ENCODE peak calls at places on chromosome 15, in six cellular contexts. V, F, O, A, I and P are unnamed samples.

GRCh38 chr15:26970712-26971210 is at the start of gene GABRG3:
- DNase-seq in V (no peak), A (no peak), I (no peak), O (no peak), F (no peak), P (no peak)

GRCh38 chr15:32872606-32873291 is 154.9 kb downstream of the GREM1 start:
- DNase-seq in I (no peak), O (no peak), F (peak), A (peak), V (no peak), P (no peak)

GRCh38 chr15:76177491-76178040 is 117.8 kb downstream of the TMEM266 start:
- DNase-seq in A (peak), O (peak), F (no peak), I (no peak), V (peak), P (no peak)

GRCh38 chr15:67799801-67800205 is 25.5 kb upstream of the SKOR1 start:
- DNase-seq in V (no peak), O (no peak), A (no peak), F (no peak), I (no peak), P (no peak)

GRCh38 chr15:92801412-92801773 is 98.7 kb upstream of the CHD2 start:
- DNase-seq in I (no peak), O (no peak), F (peak), A (no peak), V (peak), P (no peak)

GRCh38 chr15:59244337-59244736 is 37.7 kb downstream of the LDHAL6B start:
- DNase-seq in F (no peak), V (no peak), I (no peak), O (no peak), A (no peak), P (no peak)

GRCh38 chr15:48547305-48547704 is 98.2 kb downstream of the FBN1 start:
- DNase-seq in A (no peak), O (no peak), I (no peak), V (no peak), F (no peak), P (no peak)

GRCh38 chr15:41561777-41562145 is 2.7 kb downstream of the TYRO3 start:
- DNase-seq in O (no peak), A (peak), V (no peak), F (peak), I (no peak), P (no peak)

GRCh38 chr15:29091666-29092065 is 178.0 kb downstream of the NSMCE3 start:
- DNase-seq in O (no peak), A (no peak), F (no peak), I (no peak), V (no peak), P (no peak)

GRCh38 chr15:29088666-29089065 is 181.0 kb downstream of the NSMCE3 start:
- DNase-seq in F (no peak), I (no peak), V (no peak), O (no peak), A (no peak), P (no peak)

GRCh38 chr15:29087521-29088285 is 181.9 kb downstream of the NSMCE3 start:
- DNase-seq in I (no peak), F (no peak), A (no peak), V (no peak), O (no peak), P (no peak)

GRCh38 chr15:29090617-29091466 is 178.8 kb downstream of the NSMCE3 start:
- DNase-seq in F (no peak), V (no peak), O (no peak), A (peak), I (no peak), P (no peak)

DNA sequence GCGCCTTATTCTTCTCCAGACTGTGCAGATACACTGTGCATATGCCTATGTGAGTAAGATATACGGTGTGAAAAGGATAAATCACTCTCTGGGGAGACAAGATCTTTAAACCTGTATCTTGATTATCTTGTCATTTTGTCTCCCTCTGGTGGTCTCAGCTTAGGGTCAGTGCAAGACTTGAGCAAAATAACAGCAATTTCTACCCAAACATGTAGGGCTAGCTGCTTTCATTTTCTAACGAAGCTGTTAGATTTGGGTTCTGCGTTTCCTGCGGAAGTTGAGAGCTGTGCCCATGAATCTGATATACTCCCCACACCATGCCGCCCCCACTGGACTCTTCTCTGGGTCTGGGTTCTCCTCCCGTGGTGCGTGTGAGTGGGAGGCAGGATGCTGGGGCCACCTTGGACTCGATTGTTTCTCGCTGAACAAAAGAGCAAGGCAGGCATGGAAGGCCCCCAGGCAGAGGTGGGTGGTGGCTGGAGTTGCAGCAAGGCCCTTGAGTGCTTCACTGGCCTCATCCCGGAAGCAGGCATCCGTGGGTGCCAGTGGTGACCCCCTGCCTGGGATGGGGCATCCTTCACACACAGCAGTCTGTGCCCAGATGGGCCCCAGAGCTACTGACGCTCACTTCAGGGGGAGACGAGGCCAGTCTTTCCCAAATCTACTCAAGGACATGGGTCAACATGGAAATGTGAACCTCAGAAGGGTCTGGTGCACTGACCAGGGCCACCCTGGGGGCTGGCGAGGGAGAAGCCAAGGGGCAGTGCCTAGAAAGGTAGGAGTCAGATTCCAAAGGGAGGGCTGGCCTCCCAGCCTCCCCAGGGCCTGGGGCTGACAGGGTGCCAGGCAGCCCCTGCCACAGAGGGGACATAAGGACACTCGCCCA is 179.6 kb downstream of the NSMCE3 start:
- DNase-seq in O (no peak), A (peak), I (no peak), F (no peak), V (no peak), P (no peak)
- TF ChIP-seq CTCF in O (no peak), A (peak), I (no peak), F (no peak), V (no peak), P (peak)

GRCh38 chr15:52780172-52780980 is 9.8 kb downstream of the ONECUT1 start:
- DNase-seq in F (peak), I (peak), A (peak), O (no peak), V (peak), P (no peak)
- TF ChIP-seq CTCF in F (peak), I (peak), A (peak), O (peak), V (peak), P (peak)

GRCh38 chr15:98647774-98648653 is at the start of gene IGF1R:
- DNase-seq in I (peak), O (peak), V (peak), F (peak), A (peak), P (peak)
- TF ChIP-seq CTCF in I (no peak), O (peak), V (no peak), F (peak), A (peak), P (peak)

DNA sequence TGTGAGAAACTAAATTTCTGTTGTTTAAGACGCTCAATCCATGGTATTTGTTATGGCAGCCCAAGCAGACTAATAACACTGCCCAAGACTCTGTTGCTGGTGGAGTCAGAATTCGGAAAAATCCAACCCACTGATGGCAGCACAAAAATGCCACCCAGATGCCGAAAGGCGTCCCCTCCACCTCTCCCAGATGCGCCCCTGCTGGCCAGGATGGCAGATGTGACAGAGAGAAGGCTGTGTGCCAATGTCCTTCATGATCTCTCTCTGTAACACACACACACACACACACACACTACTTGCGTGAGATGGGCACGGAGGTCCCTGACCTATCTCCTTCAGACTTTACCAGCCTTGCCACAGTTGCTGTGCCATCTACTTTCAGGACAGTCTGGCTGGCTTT is 10.9 kb upstream of the LYSMD4 start:
- DNase-seq in F (no peak), O (no peak), V (no peak), A (no peak), I (no peak), P (no peak)
- TF ChIP-seq CTCF in F (no peak), O (no peak), V (no peak), A (no peak), I (no peak), P (peak)

GRCh38 chr15:37823601-37824275 is 110.7 kb upstream of the TMCO5A start:
- DNase-seq in F (no peak), V (no peak), A (no peak), I (no peak), O (no peak), P (no peak)
- TF ChIP-seq CTCF in F (no peak), V (no peak), A (no peak), I (no peak), O (no peak), P (no peak)

GRCh38 chr15:79769081-79769481 is 127.7 kb downstream of the MTHFS start:
- DNase-seq in O (no peak), V (peak), F (no peak), I (no peak), A (peak), P (no peak)
- TF ChIP-seq CTCF in O (no peak), V (peak), F (no peak), I (no peak), A (peak), P (peak)

GRCh38 chr15:35698978-35699377 is 153.0 kb upstream of the DPH6 start:
- DNase-seq in F (no peak), A (no peak), O (no peak), I (no peak), V (no peak), P (no peak)

GRCh38 chr15:35696767-35697231 is 150.8 kb upstream of the DPH6 start:
- DNase-seq in O (no peak), V (peak), I (no peak), A (peak), F (no peak), P (no peak)

GRCh38 chr15:35695002-35695401 is 149.0 kb upstream of the DPH6 start:
- DNase-seq in F (no peak), V (no peak), I (no peak), O (no peak), A (no peak), P (no peak)

GRCh38 chr15:35698331-35698730 is 152.4 kb upstream of the DPH6 start:
- DNase-seq in F (no peak), O (no peak), V (no peak), I (no peak), A (no peak), P (no peak)

DNA sequence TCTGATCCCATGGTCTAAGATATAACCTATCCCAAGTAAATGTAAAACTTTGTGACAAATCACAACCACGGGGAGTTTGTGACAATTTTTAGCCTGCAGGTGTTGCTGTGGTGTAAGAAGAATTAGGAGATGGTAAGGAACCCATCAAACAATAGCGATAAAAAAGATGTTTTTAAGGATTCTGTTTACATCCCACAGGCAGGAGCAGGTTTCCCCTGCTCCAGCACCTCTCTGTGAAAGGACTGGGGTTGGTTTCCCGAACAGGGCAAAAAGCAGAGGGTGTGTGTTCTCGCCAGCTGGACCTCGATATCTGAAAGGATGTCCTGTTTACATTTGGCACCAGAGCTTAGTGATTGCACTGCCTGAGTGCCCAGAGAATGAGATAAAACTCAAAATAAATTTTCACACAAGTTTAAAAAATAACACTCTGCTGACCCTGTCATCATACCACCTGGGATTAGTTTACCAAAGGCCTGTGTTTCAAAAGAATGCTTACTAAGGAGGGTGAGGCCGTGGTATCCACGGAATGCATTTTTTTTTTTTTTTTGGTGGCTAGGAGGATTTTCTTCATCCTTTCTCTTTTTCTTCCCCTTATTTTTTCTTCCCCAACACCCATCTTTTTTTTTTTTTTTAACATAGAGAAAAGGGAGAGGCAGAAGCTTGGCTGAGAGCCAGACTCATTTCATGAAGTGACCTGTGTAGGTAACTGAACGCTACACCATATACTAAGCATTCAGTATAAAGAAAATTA is 151.8 kb upstream of the DPH6 start:
- DNase-seq in F (peak), O (no peak), I (no peak), A (no peak), V (no peak), P (no peak)
- TF ChIP-seq CTCF in F (no peak), O (no peak), I (no peak), A (no peak), V (peak), P (no peak)

GRCh38 chr15:53384417-53384816 is 375.0 kb downstream of the WDR72 start:
- DNase-seq in V (no peak), F (peak), O (no peak), I (no peak), A (no peak), P (no peak)
- TF ChIP-seq CTCF in V (no peak), F (peak), O (no peak), I (no peak), A (no peak), P (peak)

DNA sequence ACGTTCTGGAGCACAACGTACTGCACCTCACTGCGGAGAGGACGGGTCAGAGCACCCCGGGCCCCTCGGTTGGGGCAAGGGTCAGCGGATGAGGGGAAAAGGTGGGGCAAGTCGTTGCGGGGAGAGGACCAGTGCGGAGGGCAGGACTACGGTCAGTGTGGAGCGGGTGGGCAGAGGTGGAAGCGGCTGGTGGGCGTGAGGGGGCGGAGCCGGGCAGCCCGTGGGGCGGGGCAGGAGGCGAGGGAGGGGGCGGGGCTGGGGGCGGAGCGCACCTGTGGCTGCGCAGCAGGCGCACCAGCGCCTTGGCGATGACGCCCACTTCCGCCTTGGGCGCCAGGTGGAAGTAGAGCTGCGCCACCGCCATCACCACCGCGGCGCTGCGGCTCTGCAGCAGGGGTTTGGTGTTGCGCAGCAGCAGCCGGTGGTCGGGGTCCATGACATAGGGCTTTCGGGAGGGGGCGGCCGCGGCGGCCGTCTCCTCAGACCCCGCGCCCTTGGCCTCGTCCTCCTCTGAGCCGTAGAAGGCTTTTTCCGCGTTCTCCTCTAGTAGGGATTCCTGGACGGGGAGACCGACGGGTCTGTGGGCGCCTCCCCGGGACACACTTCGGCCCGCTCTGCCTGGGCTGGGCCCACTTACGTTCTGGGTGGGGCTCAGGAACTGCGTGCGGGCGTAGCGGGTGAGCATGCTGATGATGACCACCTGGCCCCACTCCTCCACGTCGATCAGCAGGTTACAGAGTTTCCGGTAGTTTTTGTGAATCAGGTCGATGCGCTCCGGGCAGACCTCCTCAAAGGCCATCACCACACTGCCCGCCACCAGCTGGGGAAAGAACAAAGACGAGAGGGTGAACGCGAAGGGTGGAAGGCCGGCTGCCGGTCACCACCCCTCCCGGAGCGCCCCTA is 29.2 kb downstream of the AP3B2 start:
- DNase-seq in F (peak), V (peak), I (peak), O (peak), A (no peak), P (peak)
- TF ChIP-seq CTCF in F (no peak), V (no peak), I (no peak), O (no peak), A (no peak), P (peak)